ENCODE peak calls at places on chromosomes 12 and 14, in four cellular contexts. H, Y, N and E are unnamed samples.

GRCh38 chr12:46964496-46965098 is 114.8 kb upstream of the PCED1B start:
- DNase-seq in H (no peak), N (no peak), Y (peak; percentile 64), E (peak; percentile 74)

GRCh38 chr12:24838531-24838950 is 110.4 kb downstream of the BCAT1 start:
- DNase-seq in H (peak; percentile 26), Y (peak; percentile 87), N (peak; percentile 32), E (peak; percentile 100)

GRCh38 chr14:99717682-99718013 is 33.5 kb downstream of the CYP46A1 start:
- DNase-seq in H (no peak), N (no peak), Y (no peak), E (no peak)

GRCh38 chr12:131159660-131160059 is 206.0 kb downstream of the ADGRD1 start:
- DNase-seq in N (no peak), H (no peak), Y (no peak), E (no peak)

GRCh38 chr12:53252349-53252916 is 15.7 kb upstream of the ESPL1 start:
- DNase-seq in H (peak; percentile 76), Y (no peak), N (peak; percentile 65), E (no peak)

GRCh38 chr14:77625360-77625759 is 8.9 kb upstream of the SPTLC2 start:
- DNase-seq in H (peak; percentile 1), Y (no peak), N (no peak), E (no peak)

GRCh38 chr12:95385646-95386045 is 88.3 kb upstream of the METAP2 start:
- DNase-seq in Y (peak; percentile 19), H (no peak), N (no peak), E (peak; percentile 46)

GRCh38 chr14:74299061-74299545 is 3.6 kb downstream of the ABCD4 start:
- DNase-seq in Y (peak; percentile 34), N (no peak), H (peak; percentile 29), E (peak; percentile 24)

GRCh38 chr14:49420201-49420600 is 166.0 kb downstream of the RPS29 start:
- DNase-seq in Y (no peak), H (no peak), N (no peak), E (no peak)

GRCh38 chr14:78152246-78153068 is 17.7 kb upstream of the NRXN3 start:
- DNase-seq in Y (no peak), H (no peak), N (no peak), E (no peak)

GRCh38 chr12:20282411-20282810 is 85.9 kb upstream of the PDE3A start:
- DNase-seq in Y (no peak), N (no peak), H (no peak), E (no peak)

GRCh38 chr14:54200726-54201125 is 196.1 kb upstream of the CDKN3 start:
- DNase-seq in N (no peak), Y (peak; percentile 78), H (no peak), E (peak; percentile 12)

GRCh38 chr12:117640511-117640910 is 279.1 kb upstream of the NOS1 start:
- DNase-seq in H (no peak), Y (no peak), N (no peak), E (no peak)

GRCh38 chr12:32896438-32897275 is at the start of gene PKP2:
- DNase-seq in H (peak; percentile 94), Y (no peak), N (peak; percentile 91), E (peak; percentile 27)

GRCh38 chr14:51205486-51205885 is 34.6 kb upstream of the TMX1 start:
- DNase-seq in Y (no peak), N (no peak), H (no peak), E (no peak)

GRCh38 chr14:50085570-50086315 is 30.6 kb downstream of the VCPKMT start:
- DNase-seq in Y (peak; percentile 77), N (no peak), H (no peak), E (peak; percentile 24)

GRCh38 chr12:4540633-4541032 is 1.9 kb downstream of the RAD51AP1 start:
- DNase-seq in N (no peak), H (no peak), Y (no peak), E (no peak)

GRCh38 chr12:4539167-4539870 is 629 bp downstream of the RAD51AP1 start:
- DNase-seq in Y (no peak), N (no peak), H (no peak), E (no peak)

GRCh38 chr12:4538207-4539160 is at the start of gene RAD51AP1:
- DNase-seq in Y (peak; percentile 97), H (peak; percentile 96), N (peak; percentile 93), E (peak; percentile 98)

GRCh38 chr12:4535871-4536270 is 2.8 kb upstream of the RAD51AP1 start:
- DNase-seq in Y (no peak), H (no peak), N (no peak), E (no peak)

GRCh38 chr12:4540170-4540569 is 1.5 kb downstream of the RAD51AP1 start:
- DNase-seq in H (no peak), N (no peak), Y (no peak), E (no peak)
- H3K4me3 ChIP-seq in H (no peak overlapping the region), N (no peak overlapping the region), Y (no peak overlapping the region), E (no peak overlapping the region)

GRCh38 chr12:93434305-93434704 is 7.4 kb downstream of the UBE2N start:
- DNase-seq in N (no peak), H (no peak), Y (peak; percentile 43), E (no peak)
- H3K4me3 ChIP-seq in N (no peak overlapping the region), H (no peak overlapping the region), Y (no peak overlapping the region), E (no peak overlapping the region)

GRCh38 chr12:29566441-29566840 is 69.0 kb upstream of the OVCH1 start:
- DNase-seq in H (no peak), N (no peak), Y (peak; percentile 37), E (peak; percentile 77)
- H3K4me3 ChIP-seq in H (no peak overlapping the region), N (no peak overlapping the region), Y (no peak overlapping the region), E (no peak overlapping the region)

GRCh38 chr12:124513297-124513867 is 54.0 kb downstream of the NCOR2 start:
- DNase-seq in N (no peak), Y (no peak), H (no peak), E (no peak)

GRCh38 chr12:124511259-124511985 is 56.0 kb downstream of the NCOR2 start:
- DNase-seq in Y (no peak), N (no peak), H (no peak), E (no peak)

GRCh38 chr12:124510301-124510970 is 57.0 kb downstream of the NCOR2 start:
- DNase-seq in N (peak; percentile 29), Y (no peak), H (peak; percentile 52), E (no peak)

GRCh38 chr12:124514145-124514995 is 53.0 kb downstream of the NCOR2 start:
- DNase-seq in Y (no peak), N (no peak), H (no peak), E (no peak)

GRCh38 chr12:124512667-124513296 is 54.6 kb downstream of the NCOR2 start:
- DNase-seq in H (peak; percentile 89), Y (peak; percentile 98), N (peak; percentile 79), E (peak; percentile 95)
- H3K4me3 ChIP-seq in H (no peak overlapping the region), Y (no peak overlapping the region), N (no peak overlapping the region), E (no peak overlapping the region)

DNA sequence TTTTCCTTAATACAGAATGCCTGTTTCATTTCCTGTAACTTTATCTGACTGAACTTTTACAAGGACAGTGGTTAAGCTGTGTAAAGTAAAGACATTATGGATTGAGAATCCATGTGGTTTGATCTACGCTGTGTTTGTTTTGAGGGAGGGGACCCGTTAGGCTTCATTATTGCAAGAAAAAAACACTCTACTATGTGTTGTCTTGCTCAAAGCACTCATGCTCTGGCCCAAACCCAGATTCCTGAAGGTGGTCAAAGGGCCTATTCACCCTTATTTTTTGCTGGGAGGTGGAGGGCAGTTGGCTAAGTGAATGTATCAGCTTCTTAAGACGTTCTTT is 11.9 kb downstream of the RNF10 start:
- DNase-seq in N (no peak), Y (no peak), H (no peak), E (no peak)
- H3K4me3 ChIP-seq in N (no peak overlapping the region), Y (no peak overlapping the region), H (no peak overlapping the region), E (no peak overlapping the region)